ENCODE peak calls at places on chromosomes 13 and 19, in six cellular contexts. M is IMR-90, P is mesendoderm, Y is H9, S is H1, U is mesenchymal stem cell. B is an unnamed sample. For H3K4me1, the result is how much of the 10 kb centered on the place peaks cover.

GRCh38 chr13:35722438-35723060 is 246.1 kb upstream of the MAB21L1 start:
- DNase-seq in M (peak), U (no peak), Y (no peak), S (no peak), P (no peak), B (no peak)

GRCh38 chr19:14369399-14370168 is 11.7 kb upstream of the ADGRE5 start:
- DNase-seq in S (no peak), P (no peak), Y (no peak), U (no peak), M (peak), B (no peak)

GRCh38 chr13:35936579-35936978 is 194.6 kb downstream of the DCLK1 start:
- DNase-seq in U (no peak), P (no peak), Y (no peak), M (no peak), S (no peak), B (no peak)

GRCh38 chr13:40271931-40272775 is 394.3 kb downstream of the FOXO1 start:
- DNase-seq in P (peak), S (no peak), M (peak), U (peak), Y (no peak), B (no peak)

GRCh38 chr13:52738719-52739467 is 727 bp downstream of the CNMD start:
- DNase-seq in Y (peak), U (peak), M (no peak), S (peak), P (peak), B (peak)

GRCh38 chr13:32427852-32428580 is at the start of gene N4BP2L1:
- DNase-seq in S (peak), U (peak), P (peak), M (no peak), Y (peak), B (no peak)

GRCh38 chr19:55283548-55284393 is at the start of gene BRSK1:
- DNase-seq in P (peak), S (peak), M (peak), Y (peak), U (peak), B (peak)

GRCh38 chr13:33882804-33883203 is 64.9 kb downstream of the RFC3 start:
- DNase-seq in S (no peak), Y (no peak), U (no peak), M (no peak), P (no peak), B (no peak)

GRCh38 chr13:68369739-68370138 is 1139.6 kb upstream of the PCDH9 start:
- DNase-seq in S (no peak), M (no peak), U (peak), P (peak), Y (no peak), B (no peak)

GRCh38 chr13:101706651-101707050 is 254.2 kb downstream of the ITGBL1 start:
- DNase-seq in P (peak), U (peak), S (no peak), M (peak), Y (no peak), B (no peak)

GRCh38 chr19:18932216-18932841 is 8.7 kb downstream of the HOMER3 start:
- DNase-seq in U (peak), S (peak), Y (peak), P (peak), M (no peak), B (peak)

GRCh38 chr19:19944583-19944880 is 43.8 kb downstream of the ZNF93 start:
- DNase-seq in M (no peak), U (no peak), S (no peak), Y (no peak), P (no peak), B (no peak)

GRCh38 chr13:51999525-51999924 is 11.7 kb downstream of the ATP7B start:
- DNase-seq in S (no peak), U (no peak), M (peak), P (no peak), Y (no peak), B (no peak)

GRCh38 chr13:109160887-109161669 is 531.7 kb downstream of the MYO16 start:
- DNase-seq in M (no peak), Y (no peak), S (no peak), P (peak), U (peak), B (no peak)

GRCh38 chr13:102702965-102703720 is 8.3 kb upstream of the METTL21C start:
- DNase-seq in Y (no peak), U (no peak), P (no peak), M (no peak), S (no peak), B (no peak)

GRCh38 chr19:48795055-48795854 is 15.6 kb downstream of the BCAT2 start:
- DNase-seq in P (peak), U (peak), M (peak), S (peak), Y (peak), B (peak)

GRCh38 chr19:7975037-7975436 is 30.4 kb downstream of the ELAVL1 start:
- DNase-seq in U (no peak), S (no peak), P (no peak), M (no peak), Y (no peak), B (no peak)

GRCh38 chr19:15112385-15112784 is 5.2 kb downstream of the SYDE1 start:
- DNase-seq in S (peak), M (no peak), U (no peak), Y (peak), P (peak), B (no peak)

GRCh38 chr19:17475541-17476115 is 5.3 kb downstream of the SLC27A1 start:
- DNase-seq in S (no peak), Y (no peak), P (no peak), M (peak), U (peak), B (no peak)
- H3K27ac ChIP-seq in S (no peak), Y (no peak), P (no peak), M (peak), U (peak), B (no peak)

DNA sequence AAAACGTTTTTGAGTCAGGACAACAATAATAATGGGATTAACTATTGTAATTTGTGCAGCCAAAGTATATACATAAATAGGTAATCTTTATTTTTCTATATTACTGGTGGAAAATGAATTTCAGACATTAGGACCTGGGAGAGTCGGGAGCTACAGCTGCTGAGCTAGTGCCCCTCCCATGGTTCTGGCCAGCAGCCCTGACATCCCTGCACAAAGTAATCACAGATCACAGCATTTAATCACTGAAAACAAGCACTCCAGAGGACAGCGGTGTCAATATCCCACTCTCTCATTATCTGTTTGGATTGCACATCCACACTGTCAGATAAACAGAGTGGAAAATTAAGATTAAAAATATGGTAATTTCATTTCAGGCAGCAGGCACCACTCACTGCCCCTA is 254.0 kb upstream of the SOX21 start:
- DNase-seq in Y (no peak), U (no peak), S (no peak), P (no peak), M (no peak), B (no peak)
- H3K4me1 ChIP-seq in Y (under half), U (under half), S (under half), P (under half), M (under half), B (under half)

GRCh38 chr19:28841531-28841930 is 371.4 kb downstream of the UQCRFS1 start:
- DNase-seq in Y (no peak), S (no peak), U (no peak), P (no peak), M (no peak), B (no peak)

GRCh38 chr19:28847468-28847867 is 365.5 kb downstream of the UQCRFS1 start:
- DNase-seq in U (no peak), M (peak), P (peak), S (no peak), Y (no peak), B (no peak)

GRCh38 chr19:28840891-28841290 is 372.1 kb downstream of the UQCRFS1 start:
- DNase-seq in P (peak), Y (no peak), U (no peak), M (no peak), S (no peak), B (no peak)

GRCh38 chr19:28846094-28846812 is 366.7 kb downstream of the UQCRFS1 start:
- DNase-seq in Y (no peak), U (no peak), S (no peak), M (no peak), P (no peak), B (no peak)

DNA sequence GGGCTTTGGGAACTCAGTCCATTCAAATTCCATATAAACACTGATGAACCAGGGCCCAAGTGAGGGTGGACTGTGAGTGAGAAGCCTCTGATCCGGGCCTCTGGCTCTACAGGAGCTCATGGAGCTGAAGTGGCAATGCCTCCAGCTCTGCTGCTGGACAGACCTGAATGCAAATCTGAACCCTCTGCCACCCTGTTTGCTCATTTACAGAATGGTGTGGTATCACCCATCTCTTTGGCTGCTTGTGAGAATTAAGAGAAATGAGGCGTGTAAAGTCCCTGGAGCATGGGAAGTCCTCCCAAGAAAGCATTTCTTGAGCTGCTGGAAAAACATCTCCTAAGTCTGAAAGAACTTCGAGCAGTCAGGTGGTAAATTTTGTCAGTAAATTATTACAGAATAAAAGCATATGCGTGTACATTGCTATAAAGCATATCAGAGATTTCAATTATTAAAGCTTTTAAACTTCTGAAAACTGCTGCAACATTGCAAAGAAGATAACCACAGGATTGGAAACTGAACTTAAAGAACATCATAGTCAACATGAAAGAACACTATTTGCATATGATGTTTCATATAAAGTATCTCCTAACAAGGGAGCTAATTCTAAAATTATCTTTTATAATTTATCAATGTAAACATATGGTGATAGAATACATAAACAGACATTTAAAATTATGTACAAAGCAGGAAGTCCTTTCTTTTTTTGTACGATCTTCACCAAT is 369.0 kb downstream of the UQCRFS1 start:
- DNase-seq in M (no peak), P (no peak), U (no peak), S (no peak), Y (no peak), B (no peak)
- H2BK15ac ChIP-seq in M (no peak), P (no peak), U (no peak), S (no peak), Y (no peak), B (no peak)

GRCh38 chr19:576768-577438 is 4.5 kb downstream of the BSG start:
- DNase-seq in U (no peak), P (no peak), Y (no peak), M (no peak), S (no peak), B (no peak)

GRCh38 chr19:574658-575526 is 2.5 kb downstream of the BSG start:
- DNase-seq in Y (no peak), U (peak), M (peak), S (no peak), P (no peak), B (no peak)

GRCh38 chr19:572891-573825 is 762 bp downstream of the BSG start:
- DNase-seq in S (no peak), P (peak), U (peak), Y (peak), M (peak), B (no peak)

GRCh38 chr19:577439-578392 is 5.3 kb downstream of the BSG start:
- DNase-seq in M (no peak), P (no peak), Y (no peak), U (no peak), S (no peak), B (no peak)

DNA sequence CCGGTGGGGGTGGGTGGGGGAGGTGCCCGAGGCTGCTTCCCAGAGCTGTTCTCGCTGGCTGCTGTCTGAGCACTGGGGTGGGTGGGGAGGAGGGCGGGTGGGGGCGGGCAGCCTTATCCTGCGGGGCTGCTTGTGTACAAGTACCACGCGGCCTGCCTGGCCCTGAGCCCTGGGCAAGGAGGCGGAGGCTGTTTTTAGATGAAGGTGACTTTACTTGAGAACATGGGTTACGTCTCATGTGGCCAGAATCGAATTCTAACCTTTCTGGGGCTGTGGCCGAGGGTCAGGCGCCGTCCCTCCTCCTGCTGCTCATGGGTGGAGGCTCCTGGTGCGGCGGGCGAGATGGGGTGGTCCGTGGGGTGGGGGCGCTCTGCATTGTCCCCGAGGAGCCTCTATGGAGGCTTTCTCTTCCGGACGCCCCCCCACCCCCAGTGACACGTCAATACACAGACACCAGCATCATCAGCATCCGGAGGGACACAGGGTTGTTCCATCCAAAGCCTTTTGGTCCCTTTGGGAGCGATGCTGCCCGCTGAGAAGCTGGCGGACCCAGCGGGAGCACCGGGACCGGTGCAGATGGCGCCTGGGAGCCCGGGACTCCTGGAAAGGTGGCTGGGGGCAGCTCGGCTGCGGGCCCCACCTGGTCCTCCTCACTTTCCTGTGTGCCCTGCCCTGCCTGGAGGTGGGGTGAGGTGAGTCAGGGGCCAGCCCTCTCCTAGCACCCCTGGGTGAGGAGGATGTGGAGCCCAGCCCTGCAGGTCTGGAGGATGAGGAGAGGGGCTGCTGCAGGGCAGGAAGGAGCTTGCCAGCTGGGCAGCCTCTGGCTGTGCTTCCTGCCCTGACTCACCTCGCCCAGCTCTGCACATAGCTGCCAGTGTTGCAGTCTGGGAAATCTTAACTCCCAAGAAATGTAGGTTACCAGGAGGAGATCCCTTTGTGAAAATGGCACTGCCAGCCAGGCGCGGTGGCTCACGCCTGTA is 3.4 kb downstream of the BSG start:
- DNase-seq in Y (no peak), U (no peak), S (no peak), P (no peak), M (peak), B (no peak)
- H3K27ac ChIP-seq in Y (no peak), U (peak), S (no peak), P (no peak), M (no peak), B (no peak)

DNA sequence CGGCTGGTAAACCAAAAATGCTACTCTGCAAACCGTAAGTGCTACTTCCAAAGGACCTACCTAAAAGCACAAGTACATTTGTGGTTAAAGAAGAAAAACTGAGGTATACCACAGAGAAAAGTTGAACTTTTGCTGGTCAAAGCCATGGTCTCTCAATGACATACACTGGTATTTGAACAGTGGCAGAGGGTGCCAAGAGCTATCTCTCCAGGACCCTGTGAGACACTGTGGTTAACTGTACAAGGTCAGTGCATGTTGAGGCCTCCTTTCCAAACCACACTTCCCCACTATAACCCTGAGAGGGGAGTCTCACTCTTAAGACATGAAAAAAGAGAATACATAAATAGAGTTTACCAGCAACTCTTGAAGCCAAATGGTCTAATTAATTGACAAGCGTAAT is 49.5 kb downstream of the COL4A1 start:
- DNase-seq in P (no peak), S (no peak), M (no peak), U (no peak), Y (no peak), B (no peak)
- H3K4me1 ChIP-seq in P (under half), S (under half), M (under half), U (under half), Y (under half), B (under half)

GRCh38 chr13:26050568-26051230 is 1.1 kb downstream of the SHISA2 start:
- DNase-seq in U (peak), S (peak), M (no peak), P (peak), Y (peak), B (peak)
- H2BK15ac ChIP-seq in U (no peak), S (peak), M (no peak), P (no peak), Y (no peak), B (peak)

B was measured in neuronal stem cell.